ENCODE peak calls at places on chromosomes 13 and 19, in six cellular contexts. One of them, this sample, is unnamed.
A peak's percentile ranks its signal among the peaks of the same experiment; 100 is the strongest.

GRCh38 chr13:42355118-42355840 is 83.3 kb downstream of the AKAP11 start:
- DNase-seq in uterus: no peak
- DNase-seq in fibroblast of lung: no peak
- DNase-seq in mammary epithelial cell: no peak
- DNase-seq in H9: no peak
- DNase-seq in ovary: no peak
- DNase-seq in this sample: no peak

GRCh38 chr19:18488838-18489626 is 32.8 kb downstream of the ELL start:
- DNase-seq in uterus: no peak
- DNase-seq in fibroblast of lung: no peak
- DNase-seq in ovary: peak; percentile 51
- DNase-seq in H9: peak; percentile 78
- DNase-seq in mammary epithelial cell: no peak
- DNase-seq in this sample: no peak

GRCh38 chr13:52165410-52165809 is 6.0 kb upstream of the NEK3 start:
- DNase-seq in fibroblast of lung: no peak
- DNase-seq in uterus: no peak
- DNase-seq in mammary epithelial cell: no peak
- DNase-seq in ovary: no peak
- DNase-seq in H9: no peak
- DNase-seq in this sample: no peak

GRCh38 chr19:33868821-33869412 is 72.2 kb downstream of the KCTD15 start:
- DNase-seq in ovary: peak; percentile 30
- DNase-seq in H9: peak; percentile 66
- DNase-seq in uterus: peak; percentile 24
- DNase-seq in fibroblast of lung: peak; percentile 28
- DNase-seq in mammary epithelial cell: peak; percentile 50
- DNase-seq in this sample: peak; percentile 50

GRCh38 chr13:64371045-64371444 is 2859.1 kb downstream of the PCDH9 start:
- DNase-seq in fibroblast of lung: no peak
- DNase-seq in ovary: no peak
- DNase-seq in mammary epithelial cell: peak; percentile 44
- DNase-seq in H9: no peak
- DNase-seq in uterus: no peak
- DNase-seq in this sample: no peak

GRCh38 chr13:33262069-33262487 is 23.5 kb downstream of the STARD13 start:
- DNase-seq in H9: peak; percentile 66
- DNase-seq in uterus: peak; percentile 32
- DNase-seq in mammary epithelial cell: peak; percentile 91
- DNase-seq in fibroblast of lung: no peak
- DNase-seq in ovary: no peak
- DNase-seq in this sample: no peak

GRCh38 chr13:25352230-25352629 is 19.5 kb upstream of the ATP8A2 start:
- DNase-seq in uterus: no peak
- DNase-seq in mammary epithelial cell: no peak
- DNase-seq in H9: no peak
- DNase-seq in fibroblast of lung: no peak
- DNase-seq in ovary: no peak
- DNase-seq in this sample: no peak

GRCh38 chr13:59394526-59394925 is 769.2 kb downstream of the DIAPH3 start:
- DNase-seq in fibroblast of lung: no peak
- DNase-seq in uterus: no peak
- DNase-seq in mammary epithelial cell: no peak
- DNase-seq in H9: no peak
- DNase-seq in ovary: no peak
- DNase-seq in this sample: no peak

GRCh38 chr19:20035935-20036334 is 3.4 kb downstream of the ZNF682 start:
- DNase-seq in fibroblast of lung: no peak
- DNase-seq in ovary: no peak
- DNase-seq in mammary epithelial cell: no peak
- DNase-seq in uterus: no peak
- DNase-seq in H9: no peak
- DNase-seq in this sample: no peak

GRCh38 chr19:31353826-31354225 is 4.6 kb upstream of the TSHZ3 start:
- DNase-seq in uterus: no peak
- DNase-seq in ovary: no peak
- DNase-seq in mammary epithelial cell: no peak
- DNase-seq in fibroblast of lung: no peak
- DNase-seq in H9: peak; percentile 70
- DNase-seq in this sample: no peak
- TF ChIP-seq CTCF in uterus: no peak
- TF ChIP-seq CTCF in ovary: no peak
- TF ChIP-seq CTCF in mammary epithelial cell: no peak
- TF ChIP-seq CTCF in fibroblast of lung: no peak
- TF ChIP-seq CTCF in H9: peak; percentile 46
- TF ChIP-seq CTCF in this sample: no peak

GRCh38 chr13:110538632-110539031 is 22.9 kb downstream of the RAB20 start:
- DNase-seq in mammary epithelial cell: no peak
- DNase-seq in fibroblast of lung: no peak
- DNase-seq in uterus: peak; percentile 38
- DNase-seq in H9: no peak
- DNase-seq in ovary: peak; percentile 59
- DNase-seq in this sample: peak; percentile 63

GRCh38 chr13:110540871-110541525 is 20.5 kb downstream of the RAB20 start:
- DNase-seq in H9: no peak
- DNase-seq in fibroblast of lung: no peak
- DNase-seq in uterus: no peak
- DNase-seq in mammary epithelial cell: no peak
- DNase-seq in ovary: no peak
- DNase-seq in this sample: no peak

GRCh38 chr13:110539894-110540293 is 21.6 kb downstream of the RAB20 start:
- DNase-seq in mammary epithelial cell: no peak
- DNase-seq in uterus: no peak
- DNase-seq in H9: no peak
- DNase-seq in fibroblast of lung: no peak
- DNase-seq in ovary: no peak
- DNase-seq in this sample: no peak

GRCh38 chr13:110541526-110541920 is 20.0 kb downstream of the RAB20 start:
- DNase-seq in fibroblast of lung: peak; percentile 32
- DNase-seq in H9: no peak
- DNase-seq in uterus: no peak
- DNase-seq in ovary: no peak
- DNase-seq in mammary epithelial cell: no peak
- DNase-seq in this sample: no peak

DNA sequence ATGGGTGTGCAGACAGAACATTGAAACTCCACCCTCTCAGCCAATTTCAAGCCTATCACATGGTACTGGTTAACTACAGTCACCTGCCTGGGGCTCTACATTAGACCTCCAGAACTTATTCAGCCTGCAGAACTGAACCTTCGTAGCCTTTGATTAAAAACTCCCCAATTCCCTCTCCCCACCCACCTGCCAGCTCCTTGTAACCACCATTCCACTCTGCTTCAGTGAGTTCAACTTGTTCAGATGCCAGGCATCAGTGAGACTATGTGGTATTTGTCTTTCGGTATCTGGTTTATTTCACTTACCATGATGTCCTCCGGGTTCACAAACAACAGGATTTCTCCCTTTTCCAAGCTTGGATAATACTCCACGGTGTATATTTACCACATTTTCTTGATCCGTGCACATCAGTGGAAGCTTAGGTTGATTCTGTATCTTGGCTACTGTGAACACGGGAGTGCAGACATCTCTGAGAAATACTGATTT is 19.2 kb downstream of the RAB20 start:
- DNase-seq in fibroblast of lung: no peak
- DNase-seq in uterus: no peak
- DNase-seq in mammary epithelial cell: no peak
- DNase-seq in ovary: no peak
- DNase-seq in H9: no peak
- DNase-seq in this sample: no peak
- H3K4me1 ChIP-seq in fibroblast of lung: no peaks in the 10 kb centered on the region
- H3K4me1 ChIP-seq in uterus: no peaks in the 10 kb centered on the region
- H3K4me1 ChIP-seq in mammary epithelial cell: no peaks in the 10 kb centered on the region
- H3K4me1 ChIP-seq in ovary: peaks cover 22% of the 10 kb centered on the region
- H3K4me1 ChIP-seq in H9: no peaks in the 10 kb centered on the region
- H3K4me1 ChIP-seq in this sample: peaks cover 66% of the 10 kb centered on the region

GRCh38 chr13:81874681-81875661 is 1534.0 kb upstream of the SPRY2 start:
- DNase-seq in H9: peak; percentile 93
- DNase-seq in mammary epithelial cell: no peak
- DNase-seq in ovary: no peak
- DNase-seq in fibroblast of lung: no peak
- DNase-seq in uterus: no peak
- DNase-seq in this sample: no peak

GRCh38 chr13:81872581-81872980 is 1531.7 kb upstream of the SPRY2 start:
- DNase-seq in uterus: no peak
- DNase-seq in ovary: no peak
- DNase-seq in fibroblast of lung: no peak
- DNase-seq in mammary epithelial cell: no peak
- DNase-seq in H9: peak; percentile 48
- DNase-seq in this sample: no peak

GRCh38 chr13:81874253-81874652 is 1533.3 kb upstream of the SPRY2 start:
- DNase-seq in fibroblast of lung: no peak
- DNase-seq in H9: no peak
- DNase-seq in ovary: no peak
- DNase-seq in mammary epithelial cell: no peak
- DNase-seq in uterus: no peak
- DNase-seq in this sample: no peak
- H3K27ac ChIP-seq in fibroblast of lung: no peak overlapping the region
- H3K27ac ChIP-seq in H9: peak overlapping the region; percentile 96
- H3K27ac ChIP-seq in ovary: no peak overlapping the region
- H3K27ac ChIP-seq in mammary epithelial cell: no peak overlapping the region
- H3K27ac ChIP-seq in uterus: no peak overlapping the region
- H3K27ac ChIP-seq in this sample: no peak overlapping the region

DNA sequence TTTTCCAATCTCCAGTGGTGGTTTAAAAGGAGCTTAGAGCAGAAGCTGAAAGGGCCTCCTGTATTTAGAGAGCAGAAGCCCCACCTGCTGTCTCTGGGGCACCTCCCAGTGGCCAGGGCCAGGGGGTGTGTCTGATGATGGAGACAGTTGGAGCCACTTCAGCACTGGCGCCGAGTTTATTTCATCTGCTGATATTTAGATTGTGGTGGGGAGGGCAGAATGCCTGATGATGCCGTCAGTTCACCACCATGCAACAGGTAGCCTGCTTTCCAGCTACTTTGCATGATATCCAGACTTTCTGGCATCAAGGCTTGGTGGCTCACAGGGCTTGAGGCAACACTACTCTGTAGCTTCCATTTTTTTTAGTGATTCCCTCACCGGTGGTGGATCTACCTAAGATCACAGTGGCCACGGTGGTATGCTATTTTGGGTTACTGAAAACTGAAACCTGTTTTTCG is 371.9 kb downstream of the KCNRG start:
- DNase-seq in uterus: peak; percentile 47
- DNase-seq in mammary epithelial cell: no peak
- DNase-seq in ovary: no peak
- DNase-seq in fibroblast of lung: peak; percentile 44
- DNase-seq in H9: peak; percentile 72
- DNase-seq in this sample: peak; percentile 65
- TF ChIP-seq CTCF in uterus: no peak
- TF ChIP-seq CTCF in mammary epithelial cell: no peak
- TF ChIP-seq CTCF in ovary: no peak
- TF ChIP-seq CTCF in fibroblast of lung: peak; percentile 6
- TF ChIP-seq CTCF in H9: peak; percentile 50
- TF ChIP-seq CTCF in this sample: peak; percentile 27

DNA sequence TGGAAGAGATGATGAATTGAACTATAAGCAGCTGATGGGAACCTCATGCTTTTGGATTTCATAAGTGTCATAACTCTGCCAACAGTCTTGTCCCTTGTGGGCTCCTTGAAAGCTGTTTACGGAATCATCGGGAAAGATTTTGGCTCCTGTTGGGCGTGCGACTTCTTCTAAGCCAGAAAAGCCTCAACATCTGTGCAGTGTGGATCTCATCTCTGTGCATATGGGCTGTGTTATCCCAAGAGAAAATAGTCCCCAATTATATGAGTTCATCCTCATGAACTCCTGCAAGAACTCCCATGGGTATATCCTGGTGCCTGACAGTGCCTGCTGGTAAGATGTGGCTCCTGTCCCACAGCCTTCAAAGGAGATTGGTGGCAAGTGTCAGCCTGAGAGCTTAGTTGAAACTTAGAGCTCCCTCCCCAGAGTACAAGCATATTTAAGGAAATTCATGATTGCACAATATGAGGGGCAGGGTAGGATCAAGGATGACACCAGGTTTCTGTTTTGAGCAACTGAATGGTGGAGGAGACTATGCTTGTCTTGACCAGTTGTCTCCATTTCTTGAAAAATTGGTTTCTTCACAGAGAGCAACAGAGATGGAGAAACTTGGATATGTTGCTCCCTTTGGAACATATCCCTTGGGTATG is 243.5 kb downstream of the ITGBL1 start:
- DNase-seq in ovary: no peak
- DNase-seq in uterus: no peak
- DNase-seq in H9: no peak
- DNase-seq in mammary epithelial cell: no peak
- DNase-seq in fibroblast of lung: no peak
- DNase-seq in this sample: no peak
- H3K4me1 ChIP-seq in ovary: no peaks in the 10 kb centered on the region
- H3K4me1 ChIP-seq in uterus: no peaks in the 10 kb centered on the region
- H3K4me1 ChIP-seq in H9: no peaks in the 10 kb centered on the region
- H3K4me1 ChIP-seq in mammary epithelial cell: peaks cover 4% of the 10 kb centered on the region
- H3K4me1 ChIP-seq in fibroblast of lung: peaks cover 6% of the 10 kb centered on the region
- H3K4me1 ChIP-seq in this sample: no peaks in the 10 kb centered on the region

GRCh38 chr19:7596191-7596937 is 701 bp downstream of the CAMSAP3 start:
- DNase-seq in ovary: no peak
- DNase-seq in H9: no peak
- DNase-seq in fibroblast of lung: no peak
- DNase-seq in mammary epithelial cell: no peak
- DNase-seq in uterus: no peak
- DNase-seq in this sample: no peak

GRCh38 chr19:7598180-7598579 is 2.5 kb downstream of the CAMSAP3 start:
- DNase-seq in fibroblast of lung: no peak
- DNase-seq in uterus: no peak
- DNase-seq in ovary: no peak
- DNase-seq in mammary epithelial cell: no peak
- DNase-seq in H9: no peak
- DNase-seq in this sample: no peak

GRCh38 chr19:7597689-7598088 is 2.0 kb downstream of the CAMSAP3 start:
- DNase-seq in H9: no peak
- DNase-seq in mammary epithelial cell: no peak
- DNase-seq in uterus: no peak
- DNase-seq in ovary: no peak
- DNase-seq in fibroblast of lung: no peak
- DNase-seq in this sample: no peak

GRCh38 chr19:7600721-7601120 is 5.1 kb downstream of the CAMSAP3 start:
- DNase-seq in mammary epithelial cell: no peak
- DNase-seq in ovary: no peak
- DNase-seq in fibroblast of lung: no peak
- DNase-seq in H9: no peak
- DNase-seq in uterus: no peak
- DNase-seq in this sample: no peak

GRCh38 chr19:7595466-7596133 is at the start of gene CAMSAP3:
- DNase-seq in uterus: no peak
- DNase-seq in mammary epithelial cell: peak; percentile 38
- DNase-seq in H9: peak; percentile 86
- DNase-seq in fibroblast of lung: no peak
- DNase-seq in ovary: no peak
- DNase-seq in this sample: no peak
- H3K27ac ChIP-seq in uterus: no peak within 1 kb of the TSS
- H3K27ac ChIP-seq in mammary epithelial cell: no peak within 1 kb of the TSS
- H3K27ac ChIP-seq in H9: no peak within 1 kb of the TSS
- H3K27ac ChIP-seq in fibroblast of lung: no peak within 1 kb of the TSS
- H3K27ac ChIP-seq in ovary: no peak within 1 kb of the TSS
- H3K27ac ChIP-seq in this sample: no peak within 1 kb of the TSS

This sample was measured in heart right ventricle.